ENCODE peak calls at places on chromosomes 11 and 22, in six cellular contexts. V is fibroblast of pulmonary artery, R is bronchial epithelial cell, P is HL-60, L is mammary epithelial cell, K is heart left ventricle. S is an unnamed sample.

GRCh38 chr11:66840317-66841091 is 2.7 kb upstream of the RCE1 start:
- DNase-seq in P (no peak), R (no peak), K (no peak), V (no peak), L (no peak), S (no peak)

GRCh38 chr11:131146817-131147490 is 223.5 kb upstream of the NTM start:
- DNase-seq in P (no peak), L (no peak), R (no peak), V (no peak), K (no peak), S (no peak)

GRCh38 chr22:50684986-50685385 is 12.4 kb downstream of the SHANK3 start:
- DNase-seq in P (no peak), K (no peak), R (no peak), L (no peak), V (no peak), S (no peak)

GRCh38 chr11:65316979-65317786 is 2.5 kb downstream of the CDC42EP2 start:
- DNase-seq in L (peak; percentile 79), V (peak; percentile 86), R (peak; percentile 80), P (no peak), K (peak; percentile 91), S (peak; percentile 73)

GRCh38 chr22:50473855-50474671 is 772 bp downstream of the SBF1 start:
- DNase-seq in V (peak; percentile 50), P (no peak), R (peak; percentile 40), K (peak; percentile 36), L (peak; percentile 47), S (peak; percentile 60)

GRCh38 chr11:126162286-126163030 is 49.0 kb downstream of the RPUSD4 start:
- DNase-seq in K (no peak), R (no peak), L (no peak), V (no peak), P (no peak), S (no peak)

GRCh38 chr22:26922804-26923203 is 265.4 kb downstream of the MIAT start:
- DNase-seq in R (no peak), L (no peak), P (no peak), K (no peak), V (no peak), S (no peak)

GRCh38 chr11:34866375-34866774 is 49.8 kb downstream of the APIP start:
- DNase-seq in P (no peak), R (no peak), L (no peak), K (no peak), V (peak; percentile 34), S (peak; percentile 87)

GRCh38 chr22:29345932-29346331 is 30.4 kb upstream of the RASL10A start:
- DNase-seq in P (no peak), V (no peak), R (no peak), L (no peak), K (no peak), S (peak; percentile 45)

GRCh38 chr11:128359515-128359914 is 227.8 kb downstream of the ETS1 start:
- DNase-seq in V (peak; percentile 51), L (no peak), R (no peak), K (no peak), P (no peak), S (peak; percentile 40)

GRCh38 chr11:128354476-128354875 is 232.9 kb downstream of the ETS1 start:
- DNase-seq in L (peak; percentile 12), K (no peak), R (peak; percentile 12), V (peak; percentile 47), P (no peak), S (no peak)

GRCh38 chr11:128361451-128362020 is 225.8 kb downstream of the ETS1 start:
- DNase-seq in R (peak; percentile 40), L (no peak), K (no peak), V (no peak), P (no peak), S (peak; percentile 87)

GRCh38 chr11:128355558-128355957 is 231.8 kb downstream of the ETS1 start:
- DNase-seq in L (no peak), K (no peak), P (no peak), R (no peak), V (no peak), S (no peak)

DNA sequence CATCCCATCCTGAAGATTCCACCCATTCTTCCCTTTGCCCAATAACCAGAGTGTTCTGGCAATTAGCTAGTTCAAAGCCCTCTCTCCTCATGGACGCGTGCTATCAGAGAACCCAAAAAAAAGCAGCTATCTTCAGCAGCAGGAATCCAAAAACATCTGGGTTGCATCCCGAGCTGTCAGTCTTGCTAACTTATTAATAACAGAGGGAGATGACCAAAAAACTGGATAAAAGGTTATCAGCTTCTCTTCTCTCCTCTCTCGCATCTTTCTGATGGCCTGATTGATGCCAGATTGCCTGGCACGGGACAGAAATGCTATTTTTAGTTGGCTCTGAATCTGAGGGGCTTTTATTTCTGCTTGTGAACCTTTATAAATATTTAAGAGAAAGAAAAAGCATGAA is 230.4 kb downstream of the ETS1 start:
- DNase-seq in V (no peak), R (no peak), L (no peak), P (no peak), K (no peak), S (no peak)
- TF ChIP-seq CTCF in V (no peak), R (no peak), L (no peak), P (no peak), K (no peak), S (no peak)

GRCh38 chr11:14905104-14906033 is 13.3 kb upstream of the CYP2R1 start:
- DNase-seq in K (peak; percentile 69), R (no peak), L (no peak), P (no peak), V (peak; percentile 35), S (peak; percentile 33)

GRCh38 chr11:14904745-14905103 is 12.7 kb upstream of the CYP2R1 start:
- DNase-seq in L (no peak), K (peak; percentile 84), P (no peak), R (no peak), V (peak; percentile 74), S (peak; percentile 55)

GRCh38 chr11:14907411-14908213 is 15.6 kb upstream of the CYP2R1 start:
- DNase-seq in P (no peak), K (peak; percentile 73), V (peak; percentile 64), L (peak; percentile 27), R (no peak), S (peak; percentile 30)

GRCh38 chr11:14906614-14907392 is 14.8 kb upstream of the CYP2R1 start:
- DNase-seq in K (no peak), V (no peak), L (no peak), P (no peak), R (no peak), S (no peak)

DNA sequence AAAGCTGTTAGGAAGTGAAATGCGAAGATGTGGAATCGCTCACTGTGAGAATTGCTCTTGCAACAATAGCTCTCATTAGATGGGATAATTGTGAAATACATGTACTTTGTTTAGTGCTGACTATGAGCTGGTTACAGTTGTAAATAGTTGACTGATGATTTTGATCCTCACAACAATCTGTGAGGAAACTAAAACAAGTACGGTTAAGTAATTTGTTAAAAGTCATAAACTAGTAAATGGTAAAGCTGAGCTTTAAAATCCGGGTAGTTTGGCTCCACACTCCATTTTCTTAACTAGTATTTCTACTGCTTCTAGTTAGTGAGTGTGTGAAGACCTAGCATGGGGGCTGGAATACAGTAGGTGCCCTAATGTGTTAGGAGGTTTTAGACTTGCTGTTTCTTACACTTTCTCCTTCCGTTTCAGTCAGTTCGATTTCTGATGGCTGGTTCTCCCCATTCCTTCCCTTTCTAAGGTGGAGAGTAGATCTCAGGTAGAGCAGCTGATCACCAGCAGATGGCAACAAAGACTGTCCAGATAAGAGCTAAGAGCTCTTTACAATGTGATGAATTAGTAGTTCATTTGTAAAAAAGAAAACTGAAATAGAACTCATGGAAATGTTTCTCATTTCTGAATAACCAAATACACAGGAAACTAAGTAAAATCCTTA is 16.3 kb upstream of the CYP2R1 start:
- DNase-seq in L (peak; percentile 42), R (peak; percentile 53), V (peak; percentile 62), P (no peak), K (no peak), S (peak; percentile 60)
- TF ChIP-seq CTCF in L (peak; percentile 77), R (peak; percentile 62), V (peak; percentile 68), P (peak; percentile 52), K (peak; percentile 39), S (peak; percentile 67)

GRCh38 chr11:10514210-10514609 is 26.8 kb downstream of the RNF141 start:
- DNase-seq in L (no peak), R (peak; percentile 48), K (no peak), P (no peak), V (peak; percentile 52), S (peak; percentile 34)
- TF ChIP-seq CTCF in L (peak; percentile 30), R (no peak), K (peak; percentile 31), P (no peak), V (peak; percentile 36), S (peak; percentile 24)

DNA sequence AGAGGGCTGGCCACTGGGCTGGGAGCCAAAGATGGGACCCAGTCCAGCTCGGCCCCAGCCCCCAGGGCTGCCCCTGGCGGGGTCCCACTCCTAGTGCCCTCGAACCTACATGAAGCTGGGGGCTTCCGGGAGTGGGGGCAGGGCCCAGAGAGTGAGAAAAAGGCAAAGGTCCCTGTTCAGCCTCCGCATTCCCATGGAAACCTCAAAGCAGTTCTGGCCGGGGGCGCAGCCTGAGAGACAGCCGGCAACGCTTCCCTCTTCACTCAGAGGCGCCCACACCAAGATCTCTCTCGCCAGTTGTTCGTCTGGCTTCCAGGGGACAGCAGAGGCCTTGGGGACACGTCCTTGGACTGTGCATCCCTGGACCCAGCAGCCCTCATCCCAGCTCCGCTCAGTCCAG is 22.3 kb upstream of the ARHGAP8 start:
- DNase-seq in R (no peak), K (peak; percentile 30), P (no peak), V (no peak), L (no peak), S (no peak)
- TF ChIP-seq CTCF in R (no peak), K (no peak), P (no peak), V (no peak), L (no peak), S (no peak)

DNA sequence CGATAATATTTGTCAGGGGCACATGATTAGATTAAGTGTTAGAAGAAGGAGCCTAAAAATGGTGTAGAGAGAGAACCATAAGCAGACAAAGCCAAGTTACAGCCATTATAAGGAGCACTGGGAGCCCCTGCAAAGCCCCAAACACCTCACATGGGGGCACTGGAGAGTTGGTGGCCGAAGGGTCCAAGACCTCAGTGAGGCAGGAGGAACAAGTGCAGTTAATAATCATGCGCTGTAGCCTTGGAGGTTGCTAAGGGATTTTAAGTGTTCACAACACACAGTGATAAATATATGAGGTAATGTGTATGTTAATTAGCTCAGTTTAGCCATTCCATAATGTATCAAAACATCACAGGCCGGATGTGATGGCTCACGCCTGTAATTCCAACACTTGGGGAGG is 54.4 kb upstream of the JAM3 start:
- DNase-seq in L (no peak), R (peak; percentile 4), P (no peak), K (peak; percentile 62), V (peak; percentile 8), S (peak; percentile 31)
- TF ChIP-seq CTCF in L (peak; percentile 19), R (no peak), P (no peak), K (peak; percentile 42), V (peak; percentile 23), S (peak; percentile 57)

GRCh38 chr11:61581030-61581928 is at the start of gene SYT7:
- DNase-seq in K (peak; percentile 97), L (peak; percentile 96), P (peak; percentile 88), V (peak; percentile 98), R (peak; percentile 80), S (peak; percentile 98)
- TF ChIP-seq CTCF in K (no peak), L (peak; percentile 21), P (no peak), V (no peak), R (no peak), S (peak; percentile 12)

GRCh38 chr11:8263109-8263768 is 439 bp downstream of the LMO1 start:
- DNase-seq in V (no peak), K (no peak), L (no peak), R (no peak), P (no peak), S (no peak)
- TF ChIP-seq CTCF in V (no peak), K (no peak), L (no peak), R (no peak), P (no peak), S (no peak)

GRCh38 chr22:22748297-22748743 is 103.9 kb downstream of the GGTLC2 start:
- DNase-seq in V (peak; percentile 74), P (peak; percentile 17), R (peak; percentile 37), K (no peak), L (peak; percentile 31), S (peak; percentile 56)
- TF ChIP-seq CTCF in V (peak; percentile 95), P (peak; percentile 81), R (peak; percentile 79), K (peak; percentile 62), L (peak; percentile 81), S (peak; percentile 78)